ENCODE peak calls at places on chromosomes 2 and 18, in seven cellular contexts. G, S, H, I, R, A and X are unnamed samples.

GRCh38 chr2:120826716-120827410 is 91.2 kb downstream of the GLI2 start:
- DNase-seq in G (no peak), S (no peak), H (peak), I (peak), R (no peak), A (no peak), X (no peak)

GRCh38 chr2:55051026-55051866 is 995 bp upstream of the RTN4 start:
- DNase-seq in G (peak), S (peak), H (peak), I (no peak), R (peak), A (no peak), X (no peak)

GRCh38 chr2:196291418-196291817 is 120.0 kb upstream of the STK17B start:
- DNase-seq in G (no peak), S (no peak), H (no peak), I (no peak), R (no peak), A (no peak), X (no peak)

GRCh38 chr18:48004577-48004976 is 74.1 kb upstream of the SMAD2 start:
- DNase-seq in G (no peak), S (no peak), H (no peak), I (no peak), R (no peak), A (no peak), X (no peak)

GRCh38 chr18:63073481-63073880 is 246.1 kb downstream of the BCL2 start:
- DNase-seq in G (no peak), S (no peak), H (no peak), I (peak), R (no peak), A (no peak), X (no peak)

GRCh38 chr2:58039170-58039611 is 7.4 kb upstream of the VRK2 start:
- DNase-seq in G (no peak), S (no peak), H (peak), I (no peak), R (no peak), A (no peak), X (no peak)

GRCh38 chr2:99066602-99067001 is 74.9 kb upstream of the C2orf15 start:
- DNase-seq in G (peak), S (no peak), H (peak), I (no peak), R (no peak), A (no peak), X (peak)

GRCh38 chr2:45567288-45567963 is 43.6 kb downstream of the SRBD1 start:
- DNase-seq in G (no peak), S (no peak), H (no peak), I (no peak), R (no peak), A (no peak), X (no peak)

GRCh38 chr2:235694721-235695601 is 201.1 kb downstream of the AGAP1 start:
- DNase-seq in G (no peak), S (no peak), H (peak), I (no peak), R (no peak), A (no peak), X (no peak)

GRCh38 chr2:2590141-2590540 is 259.1 kb upstream of the MYT1L start:
- DNase-seq in G (no peak), S (no peak), H (no peak), I (no peak), R (no peak), A (no peak), X (no peak)

GRCh38 chr2:190478572-190478971 is 56.0 kb downstream of the NEMP2 start:
- DNase-seq in G (no peak), S (no peak), H (no peak), I (no peak), R (no peak), A (no peak), X (no peak)
- H3K27ac ChIP-seq in G (no peak), S (peak), H (no peak), I (peak), R (no peak), A (peak), X (peak)

DNA sequence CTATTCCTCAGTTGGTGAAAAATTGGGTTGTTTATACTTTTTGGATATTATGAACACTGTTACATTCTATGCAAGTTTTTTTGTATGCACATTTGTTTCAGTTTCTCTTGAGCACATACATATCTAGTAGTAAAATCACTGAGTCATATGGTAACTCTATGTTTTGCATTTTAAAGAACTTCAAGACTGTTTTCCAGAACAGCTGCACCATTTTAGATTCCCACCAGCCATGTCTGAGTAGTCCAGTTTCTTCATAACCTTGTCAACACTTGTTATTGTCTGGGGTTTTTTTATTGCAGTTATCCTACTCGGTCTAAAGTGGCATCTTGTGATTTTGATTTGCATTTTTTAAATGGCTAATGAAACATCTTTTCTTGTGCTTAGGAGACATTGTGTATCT is 100.3 kb upstream of the OTOS start:
- DNase-seq in G (no peak), S (no peak), H (no peak), I (no peak), R (no peak), A (no peak), X (no peak)
- TF ChIP-seq CTCF in G (no peak), S (no peak), H (no peak), I (no peak), R (no peak), A (no peak), X (no peak)

GRCh38 chr18:46683252-46683651 is 26.2 kb upstream of the LOXHD1 start:
- DNase-seq in G (no peak), S (no peak), H (no peak), I (no peak), R (no peak), A (no peak), X (no peak)

GRCh38 chr18:46678785-46679404 is 21.9 kb upstream of the LOXHD1 start:
- DNase-seq in G (no peak), S (no peak), H (no peak), I (no peak), R (no peak), A (no peak), X (no peak)

GRCh38 chr18:46677609-46678470 is 20.8 kb upstream of the LOXHD1 start:
- DNase-seq in G (peak), S (no peak), H (no peak), I (no peak), R (no peak), A (no peak), X (no peak)

GRCh38 chr18:46680784-46681695 is 24.0 kb upstream of the LOXHD1 start:
- DNase-seq in G (no peak), S (no peak), H (peak), I (no peak), R (no peak), A (no peak), X (no peak)

GRCh38 chr18:46679846-46680598 is 23.0 kb upstream of the LOXHD1 start:
- DNase-seq in G (no peak), S (no peak), H (no peak), I (no peak), R (no peak), A (peak), X (no peak)
- H3K4me3 ChIP-seq in G (no peak), S (no peak), H (no peak), I (no peak), R (no peak), A (no peak), X (no peak)

DNA sequence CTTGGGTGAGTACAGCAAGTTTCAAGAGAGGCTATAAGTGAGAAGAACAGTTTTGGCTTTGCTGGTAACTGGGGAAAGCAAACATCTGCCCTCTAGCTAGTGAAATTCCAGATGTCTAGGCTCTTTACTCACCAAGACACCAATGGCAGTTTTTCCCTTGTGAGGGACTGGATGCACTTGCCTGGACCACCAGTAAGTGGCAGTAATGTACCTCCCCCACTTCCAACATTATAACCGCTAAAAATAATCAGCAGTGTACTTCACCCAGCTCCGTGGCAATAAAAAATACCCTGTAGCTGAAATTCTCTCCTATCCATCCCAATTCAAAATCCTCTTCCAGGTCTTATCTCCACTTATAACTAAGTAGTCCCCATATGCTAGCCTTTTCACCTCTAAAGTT is 383.9 kb downstream of the ARHGAP15 start:
- DNase-seq in G (peak), S (peak), H (peak), I (no peak), R (peak), A (no peak), X (no peak)
- H3K27ac ChIP-seq in G (no peak), S (peak), H (no peak), I (no peak), R (no peak), A (no peak), X (no peak)

DNA sequence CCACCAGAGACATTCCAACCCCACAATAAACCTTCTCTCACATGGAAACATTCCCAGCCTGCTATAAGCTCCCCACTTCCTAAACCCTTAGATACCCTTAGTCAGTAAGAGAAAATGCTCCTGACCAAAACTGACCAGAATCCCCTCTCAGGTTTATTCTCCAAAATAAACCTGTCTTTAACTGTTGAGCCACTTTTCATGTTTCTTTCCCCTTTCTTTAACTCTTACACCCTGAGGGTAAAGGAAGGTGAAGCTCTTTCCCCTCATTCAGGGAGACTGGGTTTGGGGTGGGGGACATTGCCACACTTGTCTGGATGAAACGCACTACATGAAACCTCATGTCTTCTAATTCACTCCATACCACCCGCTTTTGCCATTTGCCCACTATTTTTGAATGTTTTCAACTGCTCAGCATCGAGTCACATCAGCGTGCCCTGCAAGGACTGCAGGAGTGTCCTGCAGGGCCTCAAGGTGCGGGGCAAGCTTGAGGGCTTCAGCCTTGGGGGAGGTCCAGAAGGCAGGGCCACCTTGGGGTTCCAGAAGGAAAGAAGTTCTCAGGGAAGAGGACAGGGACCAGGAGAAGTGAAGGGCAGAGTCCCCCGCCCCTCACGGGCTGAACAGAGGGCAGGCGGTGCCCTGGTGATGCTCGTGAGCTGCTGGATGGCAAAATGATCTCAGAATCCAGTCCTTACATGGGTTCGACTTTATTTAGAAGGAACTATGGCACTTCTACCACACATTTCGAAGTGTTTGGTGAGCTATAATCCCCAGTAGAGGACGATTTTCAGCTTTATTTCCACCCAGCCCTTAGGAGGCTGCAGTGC is 4.2 kb upstream of the SP140L start:
- DNase-seq in G (no peak), S (no peak), H (no peak), I (no peak), R (no peak), A (no peak), X (no peak)
- TF ChIP-seq CTCF in G (no peak), S (no peak), H (no peak), I (no peak), R (no peak), A (no peak), X (no peak)